ENCODE peak calls at places on chromosome 1, in five cellular contexts. B is brain microvascular endothelial cell; Z is activated CD8-positive, alpha-beta T cell treated with anti-CD3 and anti-CD28 coated beads for 36 hours; P is endothelial cell; M is body of pancreas. Y is an unnamed sample.

GRCh38 chr1:66402194-66402593 is 131.8 kb upstream of the SGIP1 start:
- DNase-seq in B (no peak), Z (no peak), P (no peak), M (peak), Y (no peak)

GRCh38 chr1:171850951-171851350 is 9.7 kb downstream of the DNM3 start:
- DNase-seq in B (no peak), Z (no peak), P (no peak), M (peak), Y (no peak)

GRCh38 chr1:232594768-232595698 is 34.9 kb downstream of the SIPA1L2 start:
- DNase-seq in B (no peak), Z (no peak), P (no peak), M (no peak), Y (no peak)

GRCh38 chr1:116411784-116412479 is 38.9 kb downstream of the ATP1A1 start:
- DNase-seq in B (peak), Z (no peak), P (no peak), M (no peak), Y (no peak)

GRCh38 chr1:117173711-117174110 is 37.0 kb downstream of the VTCN1 start:
- DNase-seq in B (no peak), Z (no peak), P (no peak), M (no peak), Y (no peak)

GRCh38 chr1:42359466-42359865 is 21.1 kb upstream of the RIMKLA start:
- DNase-seq in B (no peak), Z (no peak), P (no peak), M (no peak), Y (no peak)

GRCh38 chr1:247332215-247332900 is 691 bp upstream of the ZNF496 start:
- DNase-seq in B (no peak), Z (peak), P (peak), M (peak), Y (no peak)

GRCh38 chr1:87327362-87328120 is 1.1 kb upstream of the LMO4 start:
- DNase-seq in B (no peak), Z (no peak), P (no peak), M (no peak), Y (no peak)

GRCh38 chr1:65995326-65995725 is 202.6 kb downstream of the PDE4B start:
- DNase-seq in B (no peak), Z (no peak), P (no peak), M (no peak), Y (no peak)

GRCh38 chr1:215273838-215274516 is 191.4 kb downstream of the KCNK2 start:
- DNase-seq in B (peak), Z (no peak), P (no peak), M (no peak), Y (peak)

GRCh38 chr1:235935506-235936224 is 69.0 kb upstream of the LYST start:
- DNase-seq in B (no peak), Z (no peak), P (no peak), M (no peak), Y (no peak)

GRCh38 chr1:30757196-30757949 is at the start of gene LAPTM5:
- DNase-seq in B (peak), Z (peak), P (peak), M (peak), Y (no peak)

GRCh38 chr1:247189981-247190798 is 18.4 kb upstream of the ZNF124 start:
- DNase-seq in B (no peak), Z (no peak), P (no peak), M (no peak), Y (no peak)

GRCh38 chr1:89918127-89918793 is 76.7 kb upstream of the ZNF326 start:
- DNase-seq in B (no peak), Z (no peak), P (no peak), M (no peak), Y (no peak)

GRCh38 chr1:245132771-245133170 is 22.0 kb upstream of the KIF26B start:
- DNase-seq in B (no peak), Z (no peak), P (no peak), M (no peak), Y (no peak)

GRCh38 chr1:37482796-37483744 is 8.7 kb downstream of the ZC3H12A start:
- DNase-seq in B (no peak), Z (no peak), P (no peak), M (no peak), Y (no peak)

GRCh38 chr1:34918609-34919561 is 10.6 kb downstream of the DLGAP3 start:
- DNase-seq in B (no peak), Z (peak), P (no peak), M (no peak), Y (no peak)

GRCh38 chr1:15669864-15670263 is 14.3 kb upstream of the PLEKHM2 start:
- DNase-seq in B (no peak), Z (no peak), P (no peak), M (no peak), Y (no peak)

GRCh38 chr1:26066857-26067256 is 573 bp downstream of the TRIM63 start:
- DNase-seq in B (no peak), Z (no peak), P (no peak), M (peak), Y (no peak)

GRCh38 chr1:236035681-236036101 is 29.2 kb downstream of the NID1 start:
- DNase-seq in B (no peak), Z (no peak), P (no peak), M (no peak), Y (no peak)

GRCh38 chr1:31552489-31552888 is 23.8 kb upstream of the TINAGL1 start:
- DNase-seq in B (no peak), Z (no peak), P (no peak), M (no peak), Y (no peak)

GRCh38 chr1:199040076-199040475 is 401.2 kb downstream of the PTPRC start:
- DNase-seq in B (no peak), Z (no peak), P (no peak), M (no peak), Y (no peak)

GRCh38 chr1:25011966-25012625 is 82.0 kb upstream of the RUNX3 start:
- DNase-seq in B (no peak), Z (peak), P (no peak), M (no peak), Y (no peak)

GRCh38 chr1:196516373-196516772 is 91.9 kb downstream of the KCNT2 start:
- DNase-seq in B (no peak), Z (no peak), P (no peak), M (no peak), Y (peak)

GRCh38 chr1:221994939-221995338 is 253.1 kb upstream of the DUSP10 start:
- DNase-seq in B (peak), Z (no peak), P (no peak), M (no peak), Y (peak)

GRCh38 chr1:2854151-2854550 is 52.7 kb upstream of the TTC34 start:
- DNase-seq in B (no peak), Z (no peak), P (no peak), M (no peak), Y (no peak)

GRCh38 chr1:225508538-225509375 is 80.9 kb upstream of the LBR start:
- DNase-seq in B (peak), Z (peak), P (no peak), M (peak), Y (peak)

GRCh38 chr1:156923565-156924477 is 3.4 kb downstream of the LRRC71 start:
- DNase-seq in B (no peak), Z (no peak), P (peak), M (no peak), Y (no peak)

GRCh38 chr1:79422726-79423125 is 416.2 kb upstream of the ADGRL4 start:
- DNase-seq in B (no peak), Z (no peak), P (no peak), M (no peak), Y (no peak)

GRCh38 chr1:98048234-98048633 is 127.4 kb upstream of the DPYD start:
- DNase-seq in B (peak), Z (peak), P (peak), M (peak), Y (peak)

GRCh38 chr1:147890177-147890790 is 12.3 kb upstream of the GJA8 start:
- DNase-seq in B (peak), Z (peak), P (peak), M (peak), Y (peak)
- TF ChIP-seq CTCF in B (peak), Z (peak), P (peak), M (no peak), Y (peak)

DNA sequence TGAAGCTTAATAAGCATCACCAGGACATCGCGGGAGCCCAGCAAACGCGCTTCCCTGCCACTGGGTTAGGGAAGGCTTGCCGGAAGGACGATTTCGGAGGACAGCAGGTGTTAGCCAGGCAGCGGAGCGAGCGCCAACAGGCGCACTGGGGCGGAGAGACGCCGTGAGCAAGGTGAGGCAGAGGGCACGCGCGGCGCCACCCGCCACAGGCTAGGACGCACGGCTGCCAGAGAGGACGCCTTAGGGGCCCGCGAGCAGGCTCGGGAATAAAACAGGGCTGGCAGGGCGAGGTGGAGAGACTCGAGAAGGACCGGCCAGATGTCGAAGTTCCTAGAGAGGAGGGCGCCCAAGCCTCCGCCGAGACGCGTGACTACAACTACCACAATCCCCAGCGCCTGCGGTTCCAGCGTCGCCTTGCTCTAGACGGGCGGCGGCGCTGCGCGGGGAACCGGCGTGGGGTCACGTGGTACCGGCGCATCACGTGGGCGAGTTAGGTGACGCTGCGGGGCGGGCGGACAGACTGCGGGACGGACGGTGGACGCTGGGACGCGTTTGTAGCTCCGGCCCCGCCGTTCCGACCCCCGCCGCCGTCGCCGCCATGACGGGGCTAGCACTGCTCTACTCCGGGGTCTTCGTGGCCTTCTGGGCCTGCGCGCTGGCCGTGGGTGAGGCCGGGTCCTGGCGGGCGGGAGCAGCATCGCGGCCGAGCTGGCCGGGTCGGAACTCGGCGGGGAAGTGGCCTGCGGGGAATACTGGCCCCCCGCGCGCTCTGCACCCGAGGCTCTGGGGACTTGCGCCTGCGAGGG is at the start of gene ATP6V0B:
- DNase-seq in B (peak), Z (peak), P (peak), M (peak), Y (peak)
- TF ChIP-seq CTCF in B (no peak), Z (no peak), P (no peak), M (peak), Y (no peak)

GRCh38 chr1:17736625-17737024 is 18.5 kb upstream of the ACTL8 start:
- DNase-seq in B (no peak), Z (no peak), P (no peak), M (no peak), Y (no peak)

GRCh38 chr1:17735340-17735739 is 19.8 kb upstream of the ACTL8 start:
- DNase-seq in B (no peak), Z (no peak), P (no peak), M (no peak), Y (no peak)

GRCh38 chr1:17735791-17736190 is 19.3 kb upstream of the ACTL8 start:
- DNase-seq in B (no peak), Z (no peak), P (no peak), M (no peak), Y (no peak)

GRCh38 chr1:17732475-17732874 is 22.7 kb upstream of the ACTL8 start:
- DNase-seq in B (peak), Z (no peak), P (no peak), M (no peak), Y (no peak)

DNA sequence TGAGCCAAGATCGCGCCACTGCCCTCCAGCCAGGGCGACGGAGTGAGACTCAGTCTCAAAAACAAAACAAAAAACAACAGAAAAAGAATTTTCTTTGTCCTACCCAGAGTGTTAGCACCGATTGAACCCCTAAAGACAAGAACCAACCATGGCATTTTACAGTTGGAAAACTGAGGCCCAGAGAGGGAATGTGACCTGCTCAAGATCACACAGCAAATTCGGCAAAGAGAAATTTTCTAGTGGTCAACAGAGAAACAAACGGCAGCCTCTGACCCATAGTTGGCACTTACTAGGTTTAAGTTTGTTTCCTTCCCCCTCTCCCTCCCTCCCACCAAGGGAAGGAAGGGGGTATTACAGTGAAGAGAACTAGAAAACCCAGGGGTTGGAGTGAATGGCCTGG is 20.5 kb upstream of the ACTL8 start:
- DNase-seq in B (no peak), Z (no peak), P (no peak), M (no peak), Y (no peak)
- TF ChIP-seq CTCF in B (no peak), Z (no peak), P (no peak), M (no peak), Y (no peak)

GRCh38 chr1:203797948-203798347 is 2.5 kb downstream of the ZBED6 start:
- DNase-seq in B (no peak), Z (no peak), P (no peak), M (peak), Y (no peak)
- TF ChIP-seq CTCF in B (no peak), Z (no peak), P (no peak), M (no peak), Y (no peak)

DNA sequence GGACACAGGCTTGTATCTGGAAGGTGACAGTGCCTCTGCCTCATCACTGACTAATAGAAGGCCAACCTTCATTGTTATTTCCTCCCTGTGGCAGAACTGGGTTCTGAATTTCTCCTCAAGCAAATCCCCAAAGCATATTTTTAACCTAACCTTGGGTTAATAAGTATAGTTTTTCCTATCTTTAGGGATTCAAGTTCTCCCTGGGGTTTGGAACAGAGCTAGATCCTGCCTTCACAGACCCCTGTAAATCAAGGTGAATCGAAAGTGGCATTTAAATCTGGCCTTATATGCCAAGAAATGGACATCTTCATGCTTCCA is 4.4 kb upstream of the CHI3L2 start:
- DNase-seq in B (no peak), Z (no peak), P (no peak), M (no peak), Y (no peak)
- TF ChIP-seq CTCF in B (no peak), Z (peak), P (peak), M (no peak), Y (no peak)

DNA sequence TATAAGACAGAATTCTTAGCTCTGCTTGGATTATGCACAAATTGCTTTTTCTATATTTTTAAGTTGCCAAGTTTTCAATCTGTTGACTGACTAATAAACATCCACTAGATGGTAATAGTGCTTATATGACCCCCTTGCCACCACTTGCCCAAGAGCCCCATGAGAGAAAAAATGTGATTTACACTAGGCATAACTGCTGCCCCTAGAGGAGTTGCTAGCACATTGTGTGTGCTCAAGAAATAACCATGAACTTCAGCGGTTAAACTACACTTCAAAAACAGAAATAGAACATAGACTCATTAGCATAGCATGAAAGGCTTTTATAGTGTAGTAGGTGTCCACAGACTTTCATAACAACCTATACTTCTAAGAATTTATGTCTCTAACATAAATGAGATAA is 61.4 kb downstream of the BRINP3 start:
- DNase-seq in B (no peak), Z (no peak), P (no peak), M (no peak), Y (no peak)
- TF ChIP-seq CTCF in B (peak), Z (no peak), P (no peak), M (no peak), Y (no peak)

GRCh38 chr1:11059990-11060948 is at the start of gene SRM:
- DNase-seq in B (peak), Z (peak), P (peak), M (peak), Y (peak)
- TF ChIP-seq CTCF in B (peak), Z (peak), P (peak), M (peak), Y (no peak)

GRCh38 chr1:18681423-18681835 is 50.8 kb downstream of the PAX7 start:
- DNase-seq in B (no peak), Z (peak), P (peak), M (no peak), Y (no peak)
- TF ChIP-seq CTCF in B (peak), Z (peak), P (peak), M (peak), Y (peak)

Y was measured in astrocyte of the cerebellum.